ENCODE peak calls at places on chromosomes 16 and 17, in eight cellular contexts. K is T1000; Z is NCI-H1105 treated with DMSO at 0.1 percent for 48 hours; R is activated CD4-positive, alpha-beta T cell treated with anti-CD3 and anti-CD28 coated beads, Interleukin-2, amount 10 ng/mL, durations not matched to agents 7 days and 5 days; L is dorsolateral prefrontal cortex; D is stromal cell of bone marrow; I is RCC 7860; G is left ventricle myocardium superior. C is an unnamed sample.

GRCh38 chr17:31310877-31311276 is 3.0 kb downstream of the EVI2B start:
- DNase-seq in K (no peak), Z (no peak), R (peak; percentile 25), L (no peak), D (no peak), I (no peak), G (no peak), C (no peak)

GRCh38 chr16:63581560-63581959 is 1540.3 kb downstream of the CDH11 start:
- DNase-seq in K (no peak), Z (no peak), R (no peak), L (no peak), D (no peak), I (no peak), G (peak; percentile 70), C (no peak)

GRCh38 chr16:30609002-30609927 is 924 bp downstream of the ZNF689 start:
- DNase-seq in K (no peak), Z (peak; percentile 44), R (peak; percentile 44), L (peak; percentile 41), D (no peak), I (peak; percentile 7), G (peak; percentile 73), C (peak; percentile 56)

GRCh38 chr17:78138204-78139060 is 7.8 kb upstream of the C17orf99 start:
- DNase-seq in K (no peak), Z (no peak), R (no peak), L (no peak), D (no peak), I (no peak), G (no peak), C (no peak)

GRCh38 chr16:48503779-48504178 is 106.2 kb downstream of the N4BP1 start:
- DNase-seq in K (no peak), Z (no peak), R (no peak), L (peak; percentile 46), D (peak; percentile 67), I (no peak), G (peak; percentile 85), C (peak; percentile 62)

GRCh38 chr17:6059406-6059805 is 10.8 kb upstream of the WSCD1 start:
- DNase-seq in K (no peak), Z (peak; percentile 50), R (no peak), L (no peak), D (no peak), I (no peak), G (no peak), C (no peak)

GRCh38 chr17:73882590-73882989 is 238.3 kb upstream of the SDK2 start:
- DNase-seq in K (no peak), Z (no peak), R (no peak), L (no peak), D (no peak), I (no peak), G (no peak), C (no peak)

GRCh38 chr17:18105595-18105994 is 3.0 kb upstream of the MYO15A start:
- DNase-seq in K (no peak), Z (no peak), R (no peak), L (no peak), D (no peak), I (no peak), G (no peak), C (no peak)

GRCh38 chr17:17890773-17891759 is 54.3 kb upstream of the SREBF1 start:
- DNase-seq in K (no peak), Z (peak; percentile 52), R (peak; percentile 60), L (no peak), D (no peak), I (peak; percentile 51), G (peak; percentile 52), C (peak; percentile 78)

GRCh38 chr16:10817963-10818941 is at the start of gene TVP23A:
- DNase-seq in K (no peak), Z (no peak), R (no peak), L (peak; percentile 51), D (no peak), I (no peak), G (no peak), C (no peak)

GRCh38 chr17:16304832-16305231 is 48.4 kb downstream of the CENPV start:
- DNase-seq in K (no peak), Z (peak; percentile 33), R (peak; percentile 24), L (no peak), D (no peak), I (no peak), G (no peak), C (no peak)

GRCh38 chr17:47888293-47888692 is 7.7 kb upstream of the SP2 start:
- DNase-seq in K (no peak), Z (no peak), R (no peak), L (no peak), D (no peak), I (no peak), G (no peak), C (no peak)

GRCh38 chr16:49474741-49475140 is 101.1 kb downstream of the C16orf78 start:
- DNase-seq in K (no peak), Z (no peak), R (no peak), L (peak; percentile 19), D (no peak), I (no peak), G (no peak), C (no peak)

GRCh38 chr16:30678586-30678970 is 20.3 kb downstream of the FBRS start:
- DNase-seq in K (no peak), Z (no peak), R (no peak), L (no peak), D (no peak), I (no peak), G (no peak), C (no peak)

GRCh38 chr16:48383877-48384304 is 1.3 kb downstream of the SIAH1 start:
- DNase-seq in K (no peak), Z (peak; percentile 46), R (peak; percentile 12), L (no peak), D (no peak), I (peak; percentile 6), G (no peak), C (no peak)

GRCh38 chr16:54430491-54431030 is 144.0 kb upstream of the IRX3 start:
- DNase-seq in K (no peak), Z (no peak), R (no peak), L (no peak), D (peak; percentile 77), I (no peak), G (no peak), C (no peak)

GRCh38 chr17:81139428-81139827 is 25.9 kb upstream of the PVALEF start:
- DNase-seq in K (no peak), Z (no peak), R (no peak), L (no peak), D (no peak), I (no peak), G (no peak), C (no peak)

GRCh38 chr17:58200024-58200633 is 7.6 kb downstream of the EPX start:
- DNase-seq in K (no peak), Z (peak; percentile 62), R (peak; percentile 57), L (no peak), D (peak; percentile 14), I (peak; percentile 27), G (peak; percentile 57), C (peak; percentile 49)

GRCh38 chr17:59311051-59311468 is 20.4 kb upstream of the YPEL2 start:
- DNase-seq in K (peak; percentile 8), Z (peak; percentile 68), R (peak; percentile 63), L (no peak), D (peak; percentile 39), I (peak; percentile 56), G (no peak), C (peak; percentile 51)

GRCh38 chr17:75428775-75429469 is 23.4 kb upstream of the GRB2 start:
- DNase-seq in K (peak; percentile 49), Z (no peak), R (no peak), L (no peak), D (peak; percentile 92), I (peak; percentile 76), G (no peak), C (peak; percentile 76)

GRCh38 chr17:10081571-10082169 is 116.7 kb downstream of the GAS7 start:
- DNase-seq in K (no peak), Z (no peak), R (no peak), L (no peak), D (no peak), I (no peak), G (no peak), C (no peak)

GRCh38 chr17:73798111-73798748 is 154.0 kb upstream of the SDK2 start:
- DNase-seq in K (no peak), Z (no peak), R (no peak), L (no peak), D (peak; percentile 79), I (peak; percentile 95), G (no peak), C (no peak)

GRCh38 chr16:29674188-29674587 is 4.8 kb upstream of the QPRT start:
- DNase-seq in K (no peak), Z (peak; percentile 55), R (no peak), L (peak; percentile 77), D (no peak), I (no peak), G (peak; percentile 65), C (no peak)

GRCh38 chr17:81713556-81714411 is 1.7 kb downstream of the SLC25A10 start:
- DNase-seq in K (no peak), Z (no peak), R (no peak), L (no peak), D (no peak), I (peak; percentile 55), G (no peak), C (no peak)

GRCh38 chr16:27239906-27240655 is 28.5 kb downstream of the NSMCE1 start:
- DNase-seq in K (no peak), Z (no peak), R (no peak), L (peak; percentile 14), D (no peak), I (no peak), G (no peak), C (no peak)

GRCh38 chr17:64732336-64733006 is 70.4 kb upstream of the SMURF2 start:
- DNase-seq in K (peak; percentile 41), Z (no peak), R (no peak), L (no peak), D (no peak), I (peak; percentile 95), G (peak; percentile 55), C (peak; percentile 53)

GRCh38 chr17:10172241-10172741 is 26.1 kb downstream of the GAS7 start:
- DNase-seq in K (peak; percentile 23), Z (no peak), R (no peak), L (no peak), D (no peak), I (no peak), G (no peak), C (no peak)

GRCh38 chr17:6780886-6781285 is 4.9 kb downstream of the FBXO39 start:
- DNase-seq in K (no peak), Z (no peak), R (no peak), L (no peak), D (no peak), I (peak; percentile 31), G (no peak), C (no peak)

GRCh38 chr16:84255050-84255810 is 15.4 kb upstream of the KCNG4 start:
- DNase-seq in K (no peak), Z (no peak), R (no peak), L (no peak), D (no peak), I (no peak), G (no peak), C (no peak)

GRCh38 chr16:7185179-7185578 is 147.5 kb upstream of the RBFOX1 start:
- DNase-seq in K (no peak), Z (no peak), R (no peak), L (no peak), D (no peak), I (no peak), G (no peak), C (no peak)

GRCh38 chr16:75252049-75252864 is 833 bp upstream of the BCAR1 start:
- DNase-seq in K (no peak), Z (no peak), R (no peak), L (no peak), D (no peak), I (no peak), G (peak; percentile 26), C (no peak)

GRCh38 chr17:49482144-49482817 is 12.8 kb upstream of the NGFR start:
- DNase-seq in K (no peak), Z (no peak), R (no peak), L (no peak), D (no peak), I (no peak), G (no peak), C (peak; percentile 54)

GRCh38 chr16:31071861-31072260 is 2.2 kb downstream of the ZNF668 start:
- DNase-seq in K (no peak), Z (no peak), R (no peak), L (no peak), D (peak; percentile 86), I (no peak), G (no peak), C (no peak)

GRCh38 chr17:58046230-58047094 is 36.8 kb upstream of the DYNLL2 start:
- DNase-seq in K (no peak), Z (no peak), R (no peak), L (peak; percentile 76), D (no peak), I (no peak), G (peak; percentile 51), C (no peak)